ENCODE peak calls at places on chromosomes 13 and 19, in six cellular contexts. One of them, this sample, is unnamed. For H3K4me1, the result is how much of the 10 kb centered on the place peaks cover.

GRCh38 chr13:23609414-23610186 is 39.4 kb downstream of the TNFRSF19 start:
- DNase-seq in naive thymus-derived CD4-positive, alpha-beta T cell: no peak
- DNase-seq in CD8-positive, alpha-beta memory T cell: no peak
- DNase-seq in tibial nerve: peak
- DNase-seq in A549: no peak
- DNase-seq in neuronal stem cell: no peak
- DNase-seq in this sample: peak

GRCh38 chr19:23075031-23075733 is 41.6 kb upstream of the ZNF730 start:
- DNase-seq in naive thymus-derived CD4-positive, alpha-beta T cell: no peak
- DNase-seq in CD8-positive, alpha-beta memory T cell: no peak
- DNase-seq in tibial nerve: no peak
- DNase-seq in A549: no peak
- DNase-seq in neuronal stem cell: peak
- DNase-seq in this sample: peak

GRCh38 chr13:100513987-100514670 is 74.5 kb downstream of the GGACT start:
- DNase-seq in naive thymus-derived CD4-positive, alpha-beta T cell: no peak
- DNase-seq in CD8-positive, alpha-beta memory T cell: no peak
- DNase-seq in tibial nerve: no peak
- DNase-seq in A549: no peak
- DNase-seq in neuronal stem cell: no peak
- DNase-seq in this sample: no peak

GRCh38 chr19:50269653-50270052 is 59.5 kb downstream of the KCNC3 start:
- DNase-seq in naive thymus-derived CD4-positive, alpha-beta T cell: no peak
- DNase-seq in CD8-positive, alpha-beta memory T cell: no peak
- DNase-seq in tibial nerve: no peak
- DNase-seq in A549: no peak
- DNase-seq in neuronal stem cell: no peak
- DNase-seq in this sample: no peak

GRCh38 chr13:44952671-44953070 is 36.6 kb downstream of the NUFIP1 start:
- DNase-seq in naive thymus-derived CD4-positive, alpha-beta T cell: no peak
- DNase-seq in CD8-positive, alpha-beta memory T cell: no peak
- DNase-seq in tibial nerve: no peak
- DNase-seq in A549: no peak
- DNase-seq in neuronal stem cell: no peak
- DNase-seq in this sample: no peak

GRCh38 chr19:28457620-28458019 is 755.3 kb downstream of the UQCRFS1 start:
- DNase-seq in naive thymus-derived CD4-positive, alpha-beta T cell: no peak
- DNase-seq in CD8-positive, alpha-beta memory T cell: no peak
- DNase-seq in tibial nerve: no peak
- DNase-seq in A549: no peak
- DNase-seq in neuronal stem cell: no peak
- DNase-seq in this sample: no peak

GRCh38 chr19:57106646-57107235 is 13.0 kb upstream of the USP29 start:
- DNase-seq in naive thymus-derived CD4-positive, alpha-beta T cell: no peak
- DNase-seq in CD8-positive, alpha-beta memory T cell: no peak
- DNase-seq in tibial nerve: no peak
- DNase-seq in A549: no peak
- DNase-seq in neuronal stem cell: no peak
- DNase-seq in this sample: no peak

GRCh38 chr13:93473441-93474270 is 247.0 kb downstream of the GPC6 start:
- DNase-seq in naive thymus-derived CD4-positive, alpha-beta T cell: no peak
- DNase-seq in CD8-positive, alpha-beta memory T cell: no peak
- DNase-seq in tibial nerve: no peak
- DNase-seq in A549: no peak
- DNase-seq in neuronal stem cell: no peak
- DNase-seq in this sample: peak

GRCh38 chr19:44735011-44735410 is 13.5 kb upstream of the BCL3 start:
- DNase-seq in naive thymus-derived CD4-positive, alpha-beta T cell: no peak
- DNase-seq in CD8-positive, alpha-beta memory T cell: no peak
- DNase-seq in tibial nerve: no peak
- DNase-seq in A549: no peak
- DNase-seq in neuronal stem cell: no peak
- DNase-seq in this sample: no peak

GRCh38 chr19:8532170-8532569 is 18.2 kb upstream of the ZNF414 start:
- DNase-seq in naive thymus-derived CD4-positive, alpha-beta T cell: no peak
- DNase-seq in CD8-positive, alpha-beta memory T cell: no peak
- DNase-seq in tibial nerve: no peak
- DNase-seq in A549: no peak
- DNase-seq in neuronal stem cell: no peak
- DNase-seq in this sample: no peak

GRCh38 chr19:55659822-55660221 is 5.0 kb downstream of the U2AF2 start:
- DNase-seq in naive thymus-derived CD4-positive, alpha-beta T cell: no peak
- DNase-seq in CD8-positive, alpha-beta memory T cell: no peak
- DNase-seq in tibial nerve: no peak
- DNase-seq in A549: no peak
- DNase-seq in neuronal stem cell: no peak
- DNase-seq in this sample: no peak

GRCh38 chr19:38944981-38945506 is 14.3 kb downstream of the MRPS12 start:
- DNase-seq in naive thymus-derived CD4-positive, alpha-beta T cell: no peak
- DNase-seq in CD8-positive, alpha-beta memory T cell: no peak
- DNase-seq in tibial nerve: no peak
- DNase-seq in A549: no peak
- DNase-seq in neuronal stem cell: no peak
- DNase-seq in this sample: no peak

GRCh38 chr19:18853755-18854427 is 22.1 kb downstream of the UPF1 start:
- DNase-seq in naive thymus-derived CD4-positive, alpha-beta T cell: no peak
- DNase-seq in CD8-positive, alpha-beta memory T cell: no peak
- DNase-seq in tibial nerve: no peak
- DNase-seq in A549: no peak
- DNase-seq in neuronal stem cell: no peak
- DNase-seq in this sample: no peak

GRCh38 chr13:73341748-73342147 is 282.9 kb downstream of the KLF5 start:
- DNase-seq in naive thymus-derived CD4-positive, alpha-beta T cell: no peak
- DNase-seq in CD8-positive, alpha-beta memory T cell: no peak
- DNase-seq in tibial nerve: no peak
- DNase-seq in A549: no peak
- DNase-seq in neuronal stem cell: no peak
- DNase-seq in this sample: no peak

GRCh38 chr13:46296920-46297319 is 85.2 kb downstream of the LRRC63 start:
- DNase-seq in naive thymus-derived CD4-positive, alpha-beta T cell: no peak
- DNase-seq in CD8-positive, alpha-beta memory T cell: no peak
- DNase-seq in tibial nerve: no peak
- DNase-seq in A549: no peak
- DNase-seq in neuronal stem cell: no peak
- DNase-seq in this sample: no peak

GRCh38 chr13:81442904-81443303 is 1102.0 kb upstream of the SPRY2 start:
- DNase-seq in naive thymus-derived CD4-positive, alpha-beta T cell: no peak
- DNase-seq in CD8-positive, alpha-beta memory T cell: no peak
- DNase-seq in tibial nerve: no peak
- DNase-seq in A549: no peak
- DNase-seq in neuronal stem cell: no peak
- DNase-seq in this sample: no peak

GRCh38 chr19:15934332-15935078 is at the start of gene CYP4F11:
- DNase-seq in naive thymus-derived CD4-positive, alpha-beta T cell: no peak
- DNase-seq in CD8-positive, alpha-beta memory T cell: no peak
- DNase-seq in tibial nerve: no peak
- DNase-seq in A549: peak
- DNase-seq in neuronal stem cell: no peak
- DNase-seq in this sample: no peak

GRCh38 chr13:52348983-52349780 is 56.8 kb downstream of the THSD1 start:
- DNase-seq in naive thymus-derived CD4-positive, alpha-beta T cell: no peak
- DNase-seq in CD8-positive, alpha-beta memory T cell: no peak
- DNase-seq in tibial nerve: no peak
- DNase-seq in A549: peak
- DNase-seq in neuronal stem cell: no peak
- DNase-seq in this sample: no peak

GRCh38 chr13:35927554-35927953 is 203.6 kb downstream of the DCLK1 start:
- DNase-seq in naive thymus-derived CD4-positive, alpha-beta T cell: no peak
- DNase-seq in CD8-positive, alpha-beta memory T cell: no peak
- DNase-seq in tibial nerve: no peak
- DNase-seq in A549: peak
- DNase-seq in neuronal stem cell: no peak
- DNase-seq in this sample: no peak

GRCh38 chr13:104586010-104586746 is 1520.0 kb upstream of the SLC10A2 start:
- DNase-seq in naive thymus-derived CD4-positive, alpha-beta T cell: no peak
- DNase-seq in CD8-positive, alpha-beta memory T cell: no peak
- DNase-seq in tibial nerve: no peak
- DNase-seq in A549: no peak
- DNase-seq in neuronal stem cell: no peak
- DNase-seq in this sample: no peak

GRCh38 chr13:51832471-51833152 is 12.4 kb downstream of the TMEM272 start:
- DNase-seq in naive thymus-derived CD4-positive, alpha-beta T cell: peak
- DNase-seq in CD8-positive, alpha-beta memory T cell: peak
- DNase-seq in tibial nerve: no peak
- DNase-seq in A549: peak
- DNase-seq in neuronal stem cell: no peak
- DNase-seq in this sample: peak

GRCh38 chr13:25372275-25373081 is 704 bp downstream of the ATP8A2 start:
- DNase-seq in naive thymus-derived CD4-positive, alpha-beta T cell: no peak
- DNase-seq in CD8-positive, alpha-beta memory T cell: no peak
- DNase-seq in tibial nerve: no peak
- DNase-seq in A549: no peak
- DNase-seq in neuronal stem cell: peak
- DNase-seq in this sample: peak

GRCh38 chr13:27038323-27038722 is 133.3 kb downstream of the USP12 start:
- DNase-seq in naive thymus-derived CD4-positive, alpha-beta T cell: no peak
- DNase-seq in CD8-positive, alpha-beta memory T cell: no peak
- DNase-seq in tibial nerve: no peak
- DNase-seq in A549: peak
- DNase-seq in neuronal stem cell: no peak
- DNase-seq in this sample: peak

GRCh38 chr13:107838592-107839161 is 376.7 kb downstream of the LIG4 start:
- DNase-seq in naive thymus-derived CD4-positive, alpha-beta T cell: no peak
- DNase-seq in CD8-positive, alpha-beta memory T cell: no peak
- DNase-seq in tibial nerve: no peak
- DNase-seq in A549: no peak
- DNase-seq in neuronal stem cell: no peak
- DNase-seq in this sample: no peak

GRCh38 chr13:21670006-21670882 is 629 bp upstream of the FGF9 start:
- DNase-seq in naive thymus-derived CD4-positive, alpha-beta T cell: peak
- DNase-seq in CD8-positive, alpha-beta memory T cell: peak
- DNase-seq in tibial nerve: no peak
- DNase-seq in A549: peak
- DNase-seq in neuronal stem cell: peak
- DNase-seq in this sample: peak

GRCh38 chr19:51020988-51021651 is 1.6 kb upstream of the KLK10 start:
- DNase-seq in naive thymus-derived CD4-positive, alpha-beta T cell: peak
- DNase-seq in CD8-positive, alpha-beta memory T cell: no peak
- DNase-seq in tibial nerve: no peak
- DNase-seq in A549: peak
- DNase-seq in neuronal stem cell: peak
- DNase-seq in this sample: peak

GRCh38 chr13:64723735-64724134 is 2506.4 kb downstream of the PCDH9 start:
- DNase-seq in naive thymus-derived CD4-positive, alpha-beta T cell: no peak
- DNase-seq in CD8-positive, alpha-beta memory T cell: no peak
- DNase-seq in tibial nerve: no peak
- DNase-seq in A549: peak
- DNase-seq in neuronal stem cell: no peak
- DNase-seq in this sample: peak

DNA sequence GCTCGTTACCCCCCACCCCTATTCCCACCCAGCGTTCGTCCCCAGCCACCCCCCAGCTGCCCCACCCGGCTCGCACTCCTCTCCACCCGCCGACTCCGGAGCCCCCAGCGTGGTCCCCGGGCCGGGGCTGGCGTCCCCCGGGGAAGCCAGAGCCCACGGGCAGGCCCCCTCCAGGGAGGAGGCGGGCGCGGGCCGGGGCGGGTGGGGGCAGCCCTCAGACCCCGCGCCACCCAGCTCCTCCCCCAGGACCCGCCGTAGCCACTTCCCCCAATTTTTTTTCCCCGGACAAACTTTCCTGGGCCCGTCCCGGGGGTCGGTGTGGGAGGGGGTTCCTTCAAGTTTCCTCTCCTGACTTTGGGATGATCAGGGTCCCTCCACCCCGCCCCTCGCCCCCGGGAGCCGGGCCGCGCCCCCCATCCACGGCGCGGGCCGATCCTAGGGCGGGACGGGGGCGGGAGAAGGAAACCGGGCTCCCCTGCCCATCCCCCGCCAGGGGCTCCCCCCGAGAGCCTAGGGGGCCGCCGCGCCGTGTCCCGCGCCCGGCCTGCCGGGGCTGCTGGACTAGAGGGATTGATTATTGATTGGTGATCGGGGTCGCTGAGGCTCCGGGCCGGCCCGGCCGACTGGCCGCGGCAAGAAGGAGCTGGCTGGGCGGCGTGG is 927 bp upstream of the TSHZ3 start:
- DNase-seq in naive thymus-derived CD4-positive, alpha-beta T cell: no peak
- DNase-seq in CD8-positive, alpha-beta memory T cell: no peak
- DNase-seq in tibial nerve: no peak
- DNase-seq in A549: no peak
- DNase-seq in neuronal stem cell: no peak
- DNase-seq in this sample: peak
- H3K4me3 ChIP-seq in naive thymus-derived CD4-positive, alpha-beta T cell: peak
- H3K4me3 ChIP-seq in CD8-positive, alpha-beta memory T cell: no peak
- H3K4me3 ChIP-seq in tibial nerve: peak
- H3K4me3 ChIP-seq in A549: peak
- H3K4me3 ChIP-seq in neuronal stem cell: peak
- H3K4me3 ChIP-seq in this sample: peak

GRCh38 chr19:48487544-48487943 is 18.4 kb downstream of the CYTH2 start:
- DNase-seq in naive thymus-derived CD4-positive, alpha-beta T cell: no peak
- DNase-seq in CD8-positive, alpha-beta memory T cell: no peak
- DNase-seq in tibial nerve: no peak
- DNase-seq in A549: no peak
- DNase-seq in neuronal stem cell: no peak
- DNase-seq in this sample: no peak
- H3K4me1 ChIP-seq in naive thymus-derived CD4-positive, alpha-beta T cell: under half
- H3K4me1 ChIP-seq in CD8-positive, alpha-beta memory T cell: under half
- H3K4me1 ChIP-seq in tibial nerve: under half
- H3K4me1 ChIP-seq in A549: half or more
- H3K4me1 ChIP-seq in neuronal stem cell: under half
- H3K4me1 ChIP-seq in this sample: under half

GRCh38 chr13:102401755-102402154 is at the start of gene FGF14:
- DNase-seq in naive thymus-derived CD4-positive, alpha-beta T cell: no peak
- DNase-seq in CD8-positive, alpha-beta memory T cell: no peak
- DNase-seq in tibial nerve: no peak
- DNase-seq in A549: no peak
- DNase-seq in neuronal stem cell: no peak
- DNase-seq in this sample: no peak
- H3K4me3 ChIP-seq in naive thymus-derived CD4-positive, alpha-beta T cell: peak
- H3K4me3 ChIP-seq in CD8-positive, alpha-beta memory T cell: no peak
- H3K4me3 ChIP-seq in tibial nerve: peak
- H3K4me3 ChIP-seq in A549: peak
- H3K4me3 ChIP-seq in neuronal stem cell: peak
- H3K4me3 ChIP-seq in this sample: peak

DNA sequence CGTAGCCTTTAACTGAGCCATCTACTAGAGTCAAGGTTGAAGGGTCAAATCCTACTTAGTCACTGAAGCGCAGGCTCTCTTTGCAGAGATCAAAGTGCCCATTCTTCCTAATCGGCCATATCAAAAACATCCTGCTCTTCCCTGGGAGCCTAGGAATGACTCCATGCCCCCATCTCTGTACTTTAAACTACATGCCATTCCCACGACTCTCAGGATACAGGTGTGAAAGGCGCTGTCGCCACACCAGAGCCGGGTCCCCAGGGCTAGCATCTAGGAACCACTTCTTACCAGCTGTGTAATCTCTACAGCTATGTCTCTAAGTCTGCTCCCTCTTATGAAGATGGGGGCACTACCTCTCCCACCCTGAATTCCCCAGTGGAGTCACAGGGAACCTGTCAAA is 22.3 kb downstream of the IRS2 start:
- DNase-seq in naive thymus-derived CD4-positive, alpha-beta T cell: no peak
- DNase-seq in CD8-positive, alpha-beta memory T cell: no peak
- DNase-seq in tibial nerve: no peak
- DNase-seq in A549: no peak
- DNase-seq in neuronal stem cell: no peak
- DNase-seq in this sample: no peak
- H3K4me1 ChIP-seq in naive thymus-derived CD4-positive, alpha-beta T cell: under half
- H3K4me1 ChIP-seq in CD8-positive, alpha-beta memory T cell: under half
- H3K4me1 ChIP-seq in tibial nerve: under half
- H3K4me1 ChIP-seq in A549: under half
- H3K4me1 ChIP-seq in neuronal stem cell: under half
- H3K4me1 ChIP-seq in this sample: under half

This sample was measured in cardiac muscle cell.